ENCODE peak calls at places on chromosomes 5 and 9, in six cellular contexts. G is H7, O is cardiac muscle cell, T is dorsolateral prefrontal cortex, V is fibroblast of lung, D is body of pancreas. E is an unnamed sample. For H3K27me3, the result is how much of the 10 kb centered on the place peaks cover.

GRCh38 chr5:179240561-179240960 is 104.7 kb downstream of the ADAMTS2 start:
- DNase-seq in V (no peak), D (peak), O (no peak), T (no peak), G (no peak), E (no peak)

GRCh38 chr5:98880151-98880550 is 48.7 kb downstream of the CHD1 start:
- DNase-seq in T (no peak), D (no peak), V (peak), O (peak), G (no peak), E (no peak)

GRCh38 chr5:163758283-163758711 is 252.9 kb downstream of the MAT2B start:
- DNase-seq in O (no peak), D (no peak), V (peak), T (no peak), G (no peak), E (no peak)

GRCh38 chr5:174720612-174721521 is 3.5 kb upstream of the MSX2 start:
- DNase-seq in T (no peak), V (peak), O (no peak), G (peak), D (no peak), E (peak)

GRCh38 chr5:14850419-14851066 is 21.0 kb downstream of the ANKH start:
- DNase-seq in G (peak), V (no peak), D (no peak), O (no peak), T (no peak), E (no peak)

GRCh38 chr5:141672856-141673813 is 8.9 kb downstream of the ARAP3 start:
- DNase-seq in G (no peak), V (no peak), T (peak), O (no peak), D (no peak), E (no peak)

GRCh38 chr5:56839062-56839461 is 23.7 kb downstream of the MAP3K1 start:
- DNase-seq in D (no peak), G (no peak), T (no peak), V (no peak), O (no peak), E (no peak)

GRCh38 chr5:66959668-66960067 is 236.9 kb downstream of the CD180 start:
- DNase-seq in D (no peak), V (peak), T (no peak), O (no peak), G (no peak), E (no peak)

GRCh38 chr5:176675676-176676360 is 28.5 kb downstream of the TSPAN17 start:
- DNase-seq in O (peak), G (peak), D (no peak), V (peak), T (no peak), E (no peak)

GRCh38 chr5:128081111-128081865 is 2.3 kb upstream of the SLC12A2 start:
- DNase-seq in G (no peak), O (peak), V (peak), T (no peak), D (no peak), E (no peak)

GRCh38 chr9:133589454-133590227 is 19.5 kb downstream of the FAM163B start:
- DNase-seq in T (no peak), O (no peak), G (peak), D (no peak), V (no peak), E (no peak)

GRCh38 chr5:66789434-66789833 is 193.2 kb downstream of the MAST4 start:
- DNase-seq in G (peak), T (no peak), V (no peak), O (no peak), D (no peak), E (no peak)

GRCh38 chr9:133553978-133554713 is 19.6 kb downstream of the ADAMTSL2 start:
- DNase-seq in D (no peak), V (no peak), O (no peak), T (no peak), G (peak), E (no peak)

GRCh38 chr5:133531634-133532033 is 80.7 kb downstream of the FSTL4 start:
- DNase-seq in V (peak), D (no peak), T (no peak), O (peak), G (no peak), E (no peak)

GRCh38 chr9:93949694-93950449 is 5.3 kb downstream of the BARX1 start:
- DNase-seq in G (peak), D (no peak), V (no peak), O (no peak), T (no peak), E (no peak)

GRCh38 chr5:97009212-97009898 is 73.5 kb downstream of the LNPEP start:
- DNase-seq in D (no peak), T (no peak), V (no peak), O (peak), G (no peak), E (no peak)

GRCh38 chr9:78295177-78295575 is 1.7 kb upstream of the PSAT1 start:
- DNase-seq in D (no peak), O (no peak), G (no peak), V (no peak), T (no peak), E (no peak)

GRCh38 chr5:91154338-91154737 is 228.8 kb downstream of the ARRDC3 start:
- DNase-seq in D (no peak), O (no peak), G (no peak), T (no peak), V (no peak), E (no peak)

GRCh38 chr9:97853844-97854695 is 1.0 kb downstream of the FOXE1 start:
- DNase-seq in T (no peak), G (peak), O (peak), D (no peak), V (peak), E (peak)

GRCh38 chr9:96156578-96156977 is 145.4 kb downstream of the HSD17B3 start:
- DNase-seq in G (peak), V (no peak), O (no peak), D (no peak), T (no peak), E (no peak)

GRCh38 chr9:38278457-38278856 is 114.0 kb upstream of the ALDH1B1 start:
- DNase-seq in T (no peak), V (no peak), O (no peak), D (no peak), G (no peak), E (no peak)

GRCh38 chr5:144191998-144192397 is 21.3 kb downstream of the KCTD16 start:
- DNase-seq in D (no peak), V (peak), O (peak), G (peak), T (no peak), E (no peak)

GRCh38 chr9:4365055-4365454 is 65.2 kb upstream of the GLIS3 start:
- DNase-seq in O (no peak), V (no peak), G (no peak), T (no peak), D (no peak), E (no peak)

GRCh38 chr9:77785341-77785740 is 137.2 kb upstream of the GNA14 start:
- DNase-seq in V (no peak), T (no peak), O (no peak), D (no peak), G (no peak), E (no peak)

GRCh38 chr5:123868267-123868666 is 356.3 kb downstream of the CSNK1G3 start:
- DNase-seq in D (no peak), T (no peak), G (no peak), V (no peak), O (no peak), E (peak)

GRCh38 chr5:176742246-176743105 is 67.9 kb upstream of the UNC5A start:
- DNase-seq in G (peak), T (no peak), O (no peak), V (no peak), D (no peak), E (no peak)

GRCh38 chr9:7346144-7346543 is 453.4 kb downstream of the DMAC1 start:
- DNase-seq in T (no peak), V (no peak), O (no peak), D (no peak), G (no peak), E (no peak)

GRCh38 chr5:22541037-22541436 is 312.1 kb downstream of the CDH12 start:
- DNase-seq in O (no peak), D (no peak), T (no peak), G (no peak), V (no peak), E (no peak)

GRCh38 chr5:122870219-122870856 is 24.9 kb downstream of the SNX24 start:
- DNase-seq in O (peak), D (no peak), T (no peak), G (no peak), V (peak), E (peak)

GRCh38 chr5:61625682-61626620 is 293.9 kb downstream of the ZSWIM6 start:
- DNase-seq in G (peak), O (peak), D (peak), V (peak), T (peak), E (peak)

GRCh38 chr5:1038417-1039209 is 30.0 kb downstream of the NKD2 start:
- DNase-seq in V (no peak), O (no peak), G (peak), T (no peak), D (no peak), E (no peak)

GRCh38 chr5:39194466-39195136 is 24.8 kb downstream of the FYB1 start:
- DNase-seq in T (no peak), G (no peak), O (peak), V (peak), D (no peak), E (no peak)

GRCh38 chr9:130681769-130682489 is 11.7 kb upstream of the EXOSC2 start:
- DNase-seq in T (no peak), O (no peak), D (no peak), G (peak), V (no peak), E (peak)

GRCh38 chr5:143470120-143470519 is 66.6 kb upstream of the NR3C1 start:
- DNase-seq in O (no peak), V (no peak), D (no peak), T (no peak), G (no peak), E (no peak)

GRCh38 chr9:111622626-111623025 is 8.5 kb upstream of the DNAJC25 start:
- DNase-seq in G (no peak), V (peak), D (peak), T (no peak), O (peak), E (no peak)

GRCh38 chr5:6396836-6397535 is 18.6 kb upstream of the MED10 start:
- DNase-seq in T (no peak), G (no peak), O (no peak), D (no peak), V (no peak), E (no peak)

GRCh38 chr5:179413086-179413690 is 67.9 kb upstream of the ADAMTS2 start:
- DNase-seq in V (no peak), O (no peak), D (no peak), T (no peak), G (peak), E (no peak)

GRCh38 chr5:179900707-179901106 is 7.0 kb downstream of the TBC1D9B start:
- DNase-seq in V (no peak), G (no peak), D (peak), T (peak), O (no peak), E (no peak)

GRCh38 chr5:151212361-151212899 is 11.5 kb downstream of the CCDC69 start:
- DNase-seq in G (no peak), V (no peak), D (no peak), T (no peak), O (no peak), E (no peak)

GRCh38 chr5:81631124-81631523 is 119.8 kb downstream of the SSBP2 start:
- DNase-seq in D (no peak), G (no peak), V (peak), O (no peak), T (no peak), E (no peak)

GRCh38 chr5:173429489-173430150 is 101.4 kb upstream of the STC2 start:
- DNase-seq in G (no peak), T (no peak), V (peak), D (no peak), O (no peak), E (no peak)

GRCh38 chr5:173430394-173430793 is 102.2 kb upstream of the STC2 start:
- DNase-seq in G (no peak), O (no peak), V (no peak), T (no peak), D (no peak), E (no peak)

GRCh38 chr5:173441053-173441628 is 112.9 kb upstream of the STC2 start:
- DNase-seq in G (no peak), O (no peak), V (no peak), T (no peak), D (no peak), E (no peak)

GRCh38 chr5:173434270-173434669 is 106.1 kb upstream of the STC2 start:
- DNase-seq in O (no peak), T (no peak), V (no peak), G (no peak), D (no peak), E (no peak)

GRCh38 chr5:173435543-173435942 is 107.3 kb upstream of the STC2 start:
- DNase-seq in D (no peak), O (peak), G (peak), V (no peak), T (no peak), E (no peak)
- H3K4me3 ChIP-seq in D (no peak), O (no peak), G (no peak), V (no peak), T (no peak), E (no peak)

GRCh38 chr9:1986341-1986740 is 28.8 kb upstream of the SMARCA2 start:
- DNase-seq in D (no peak), O (no peak), T (no peak), G (no peak), V (no peak), E (no peak)
- H3K27me3 ChIP-seq in D (under half), O (under half), T (under half), G (under half), V (under half), E (under half)

DNA sequence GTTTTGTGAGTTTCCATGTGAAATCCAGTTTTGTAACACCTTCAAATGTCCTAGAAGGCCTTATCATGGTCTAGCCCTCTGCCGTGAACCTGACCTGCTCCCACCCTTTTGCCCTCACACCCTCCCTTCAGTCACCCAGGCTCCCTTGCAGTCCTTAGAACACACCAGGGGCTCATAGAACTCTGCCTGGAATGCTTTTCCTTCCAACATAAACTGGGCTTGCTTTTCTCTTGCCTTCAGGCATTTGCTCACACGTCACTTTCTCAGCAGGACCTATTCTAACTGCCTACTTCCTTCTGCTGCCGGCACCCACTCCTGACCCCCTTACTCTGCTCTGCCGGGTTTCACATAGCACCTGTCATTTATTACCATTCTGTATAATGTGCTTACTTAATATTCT is 111.9 kb downstream of the PDE8B start:
- DNase-seq in D (no peak), O (no peak), V (no peak), T (no peak), G (peak), E (no peak)
- H3K4me3 ChIP-seq in D (no peak), O (no peak), V (no peak), T (no peak), G (no peak), E (no peak)

GRCh38 chr5:94779684-94780083 is 161.2 kb downstream of the SLF1 start:
- DNase-seq in T (no peak), V (no peak), G (no peak), D (no peak), O (no peak), E (no peak)

GRCh38 chr5:94782376-94782775 is 163.9 kb downstream of the SLF1 start:
- DNase-seq in V (no peak), O (no peak), T (no peak), G (no peak), D (no peak), E (no peak)

GRCh38 chr5:94788527-94788926 is 170.1 kb downstream of the SLF1 start:
- DNase-seq in V (no peak), G (no peak), T (no peak), O (no peak), D (no peak), E (no peak)

GRCh38 chr5:94785111-94785510 is 166.6 kb downstream of the SLF1 start:
- DNase-seq in G (no peak), T (no peak), V (no peak), O (no peak), D (no peak), E (no peak)
- H3K27me3 ChIP-seq in G (under half), T (under half), V (under half), O (under half), D (under half), E (under half)

GRCh38 chr9:114232091-114232440 is 76.7 kb downstream of the COL27A1 start:
- DNase-seq in O (no peak), G (no peak), D (no peak), V (no peak), T (no peak), E (no peak)
- H3K4me3 ChIP-seq in O (no peak), G (no peak), D (no peak), V (no peak), T (no peak), E (no peak)

DNA sequence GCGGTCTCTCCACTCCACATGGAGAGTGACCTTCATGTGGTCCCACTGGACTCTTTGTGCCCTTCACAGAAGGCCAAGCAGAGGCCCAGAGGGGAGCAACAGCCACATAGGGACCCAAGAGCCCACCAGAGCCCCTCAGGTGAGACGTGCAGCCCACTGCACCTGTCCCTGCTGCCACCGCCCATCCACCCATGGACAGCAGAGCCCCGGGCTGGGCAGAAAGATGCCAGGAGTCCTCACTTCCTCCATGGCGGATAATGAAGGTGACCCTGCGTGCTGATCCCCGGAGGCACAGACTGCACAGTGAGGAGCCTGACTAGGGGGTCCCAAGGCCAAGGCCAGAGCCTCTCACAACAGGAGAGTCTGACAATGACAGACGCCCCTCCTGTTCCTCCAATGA is 3.0 kb upstream of the PPP1R26 start:
- DNase-seq in V (no peak), O (no peak), T (no peak), D (no peak), G (no peak), E (no peak)
- H3K27me3 ChIP-seq in V (under half), O (under half), T (under half), D (under half), G (under half), E (under half)

GRCh38 chr5:69049151-69049550 is 44.7 kb upstream of the SLC30A5 start:
- DNase-seq in V (no peak), O (no peak), D (no peak), G (no peak), T (no peak), E (no peak)
- H3K4me3 ChIP-seq in V (no peak), O (no peak), D (no peak), G (no peak), T (no peak), E (no peak)